ENCODE peak calls at places on chromosomes 1 and 21, in eight cellular contexts. M is NCI-H1092 treated with DMSO at 0.1 percent for 48 hours; E is GF-D8; H is stimulated activated CD8-positive, alpha-beta memory T cell treated with anti-CD3 and anti-CD28 coated beads, Interleukin-4, amount 100 ng/mL, for 4 hours; Z is activated CD4-positive, alpha-beta T cell treated with anti-CD3 and anti-CD28 coated beads for 24 hours; C is cardiac fibroblast; P is effector memory CD4-positive, alpha-beta T cell; J is EH. B is an unnamed sample.

GRCh38 chr1:26913754-26914619 is at the start of gene NR0B2:
- DNase-seq in Z (no peak), M (peak; percentile 99), H (no peak), P (no peak), C (no peak), J (no peak), E (no peak), B (no peak)

GRCh38 chr1:177943999-177944672 is 25.7 kb downstream of the SEC16B start:
- DNase-seq in J (no peak), E (no peak), H (no peak), C (no peak), Z (no peak), P (no peak), M (no peak), B (no peak)

GRCh38 chr1:158180741-158181576 is at the start of gene CD1D:
- DNase-seq in C (peak; percentile 21), J (peak; percentile 4), E (no peak), H (no peak), P (no peak), Z (no peak), M (no peak), B (no peak)

GRCh38 chr1:107920578-107920977 is 44.4 kb downstream of the VAV3 start:
- DNase-seq in H (no peak), P (no peak), Z (no peak), C (no peak), M (no peak), E (peak; percentile 32), J (no peak), B (no peak)

GRCh38 chr1:165006843-165007242 is 349.7 kb downstream of the LMX1A start:
- DNase-seq in J (no peak), E (no peak), Z (no peak), C (no peak), M (no peak), P (no peak), H (no peak), B (no peak)

GRCh38 chr1:238488406-238488805 is 597.7 kb upstream of the ZP4 start:
- DNase-seq in Z (no peak), C (peak; percentile 29), P (no peak), H (no peak), J (peak; percentile 7), M (no peak), E (no peak), B (no peak)

GRCh38 chr1:7218210-7218832 is 433.1 kb downstream of the CAMTA1 start:
- DNase-seq in E (no peak), C (peak; percentile 62), Z (peak; percentile 6), J (peak; percentile 55), H (no peak), P (no peak), M (peak; percentile 85), B (no peak)

GRCh38 chr21:36038701-36039497 is 21.4 kb downstream of the SETD4 start:
- DNase-seq in E (no peak), H (no peak), M (no peak), C (no peak), Z (no peak), J (no peak), P (no peak), B (peak; percentile 43)

GRCh38 chr1:50977575-50978143 is 7.6 kb downstream of the CDKN2C start:
- DNase-seq in J (peak; percentile 72), M (peak; percentile 55), E (no peak), C (peak; percentile 60), P (no peak), Z (no peak), H (no peak), B (peak; percentile 70)